ENCODE peak calls at places on chromosomes 16 and 17, in six cellular contexts. T is endodermal cell, A is trophoblast cell, E is DND-41, F is PC-3, I is neuronal stem cell. Q is an unnamed sample.

GRCh38 chr16:77402672-77403071 is 32.2 kb downstream of the ADAMTS18 start:
- DNase-seq in T (no peak), E (no peak), A (no peak), F (no peak), I (no peak), Q (no peak)

GRCh38 chr17:41048441-41048840 is 1.3 kb upstream of the KRTAP2-1 start:
- DNase-seq in F (peak; percentile 78), I (no peak), T (no peak), E (no peak), A (peak; percentile 84), Q (no peak)

GRCh38 chr16:54936979-54937672 is 6.5 kb downstream of the IRX5 start:
- DNase-seq in A (no peak), I (peak; percentile 83), E (no peak), T (peak; percentile 92), F (no peak), Q (no peak)

GRCh38 chr17:5772720-5773119 is 188.4 kb upstream of the NLRP1 start:
- DNase-seq in E (no peak), F (no peak), T (no peak), A (peak; percentile 87), I (no peak), Q (no peak)

GRCh38 chr17:56596741-56597494 is 3.4 kb downstream of the NOG start:
- DNase-seq in A (peak; percentile 54), F (no peak), T (peak; percentile 88), E (no peak), I (peak; percentile 53), Q (peak; percentile 40)

GRCh38 chr17:13393841-13394710 is 207.7 kb downstream of the HS3ST3A1 start:
- DNase-seq in E (no peak), T (no peak), F (peak; percentile 20), A (no peak), I (no peak), Q (no peak)

GRCh38 chr16:30786936-30787612 is at the start of gene ZNF629:
- DNase-seq in E (peak; percentile 39), I (peak; percentile 87), A (no peak), T (peak; percentile 89), F (peak; percentile 39), Q (peak; percentile 97)

GRCh38 chr16:87288753-87289362 is 28.3 kb downstream of the C16orf95 start:
- DNase-seq in T (no peak), A (no peak), F (no peak), I (no peak), E (no peak), Q (no peak)

GRCh38 chr17:48636177-48637018 is 10.2 kb upstream of the HOXB9 start:
- DNase-seq in I (peak; percentile 90), F (peak; percentile 84), T (peak; percentile 100), A (peak; percentile 77), E (peak; percentile 9), Q (peak; percentile 91)

GRCh38 chr16:25614836-25615235 is 76.9 kb upstream of the HS3ST4 start:
- DNase-seq in T (no peak), A (no peak), F (no peak), I (no peak), E (no peak), Q (no peak)

GRCh38 chr17:19457046-19457445 is 46.0 kb downstream of the RNF112 start:
- DNase-seq in F (no peak), I (no peak), T (peak; percentile 57), A (no peak), E (no peak), Q (no peak)

GRCh38 chr17:19453296-19453695 is 42.3 kb downstream of the RNF112 start:
- DNase-seq in I (no peak), F (no peak), E (no peak), T (peak; percentile 41), A (no peak), Q (no peak)

GRCh38 chr17:19456016-19456927 is 45.2 kb downstream of the RNF112 start:
- DNase-seq in E (no peak), T (peak; percentile 82), I (no peak), F (no peak), A (peak; percentile 61), Q (no peak)

GRCh38 chr17:19457830-19458271 is 46.8 kb downstream of the RNF112 start:
- DNase-seq in F (no peak), A (no peak), E (no peak), T (peak; percentile 92), I (no peak), Q (no peak)

DNA sequence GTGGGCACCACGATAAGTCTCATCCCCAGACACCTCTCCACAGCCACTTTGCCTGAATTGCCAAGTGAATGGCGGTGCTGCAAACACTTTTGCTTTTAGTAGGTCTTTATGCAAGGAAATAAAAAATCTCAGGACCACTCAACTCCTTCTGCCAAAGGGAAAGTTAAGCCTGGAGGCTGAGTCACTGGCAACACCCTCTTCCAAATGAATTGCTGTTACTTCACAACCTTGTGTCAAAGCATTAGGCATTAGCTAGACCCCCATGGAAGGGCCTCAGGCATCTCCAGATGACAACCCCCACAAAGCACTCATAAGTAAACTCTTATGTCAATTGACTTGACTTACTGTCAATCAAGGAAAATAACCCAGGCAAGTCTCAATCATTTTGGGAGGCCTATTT is 43.0 kb downstream of the RNF112 start:
- DNase-seq in T (no peak), A (no peak), I (no peak), F (no peak), E (no peak), Q (no peak)
- H3K9ac ChIP-seq in T (no peak overlapping the region), A (no peak overlapping the region), I (no peak overlapping the region), F (no peak overlapping the region), E (no peak overlapping the region), Q (no peak overlapping the region)

GRCh38 chr16:56625140-56625942 is at the start of gene MT1E:
- DNase-seq in E (no peak), F (no peak), T (peak; percentile 78), A (peak; percentile 57), I (no peak), Q (peak; percentile 76)

GRCh38 chr16:56629531-56629930 is 2.9 kb upstream of the MT1M start:
- DNase-seq in I (no peak), A (no peak), E (no peak), F (no peak), T (no peak), Q (peak; percentile 76)

GRCh38 chr16:56628486-56629035 is 3.0 kb downstream of the MT1E start:
- DNase-seq in T (no peak), I (no peak), A (no peak), E (no peak), F (no peak), Q (no peak)

GRCh38 chr16:56625943-56626654 is 518 bp downstream of the MT1E start:
- DNase-seq in A (no peak), F (no peak), I (no peak), T (peak; percentile 71), E (no peak), Q (no peak)

GRCh38 chr16:56626685-56627084 is 1.1 kb downstream of the MT1E start:
- DNase-seq in A (no peak), I (no peak), E (no peak), F (no peak), T (no peak), Q (no peak)
- H3K4me3 ChIP-seq in A (no peak overlapping the region), I (no peak overlapping the region), E (no peak overlapping the region), F (no peak overlapping the region), T (no peak overlapping the region), Q (peak overlapping the region; percentile 52)

GRCh38 chr17:7840875-7841274 is 6.9 kb downstream of the KDM6B start:
- DNase-seq in T (no peak), I (no peak), F (no peak), E (no peak), A (no peak), Q (no peak)
- H3K4me1 ChIP-seq in T (peaks cover 11% of the 10 kb centered on the region), I (peaks cover 49% of the 10 kb centered on the region), F (peaks cover 42% of the 10 kb centered on the region), E (peaks cover 82% of the 10 kb centered on the region), A (peaks cover 33% of the 10 kb centered on the region), Q (peaks cover 36% of the 10 kb centered on the region)

DNA sequence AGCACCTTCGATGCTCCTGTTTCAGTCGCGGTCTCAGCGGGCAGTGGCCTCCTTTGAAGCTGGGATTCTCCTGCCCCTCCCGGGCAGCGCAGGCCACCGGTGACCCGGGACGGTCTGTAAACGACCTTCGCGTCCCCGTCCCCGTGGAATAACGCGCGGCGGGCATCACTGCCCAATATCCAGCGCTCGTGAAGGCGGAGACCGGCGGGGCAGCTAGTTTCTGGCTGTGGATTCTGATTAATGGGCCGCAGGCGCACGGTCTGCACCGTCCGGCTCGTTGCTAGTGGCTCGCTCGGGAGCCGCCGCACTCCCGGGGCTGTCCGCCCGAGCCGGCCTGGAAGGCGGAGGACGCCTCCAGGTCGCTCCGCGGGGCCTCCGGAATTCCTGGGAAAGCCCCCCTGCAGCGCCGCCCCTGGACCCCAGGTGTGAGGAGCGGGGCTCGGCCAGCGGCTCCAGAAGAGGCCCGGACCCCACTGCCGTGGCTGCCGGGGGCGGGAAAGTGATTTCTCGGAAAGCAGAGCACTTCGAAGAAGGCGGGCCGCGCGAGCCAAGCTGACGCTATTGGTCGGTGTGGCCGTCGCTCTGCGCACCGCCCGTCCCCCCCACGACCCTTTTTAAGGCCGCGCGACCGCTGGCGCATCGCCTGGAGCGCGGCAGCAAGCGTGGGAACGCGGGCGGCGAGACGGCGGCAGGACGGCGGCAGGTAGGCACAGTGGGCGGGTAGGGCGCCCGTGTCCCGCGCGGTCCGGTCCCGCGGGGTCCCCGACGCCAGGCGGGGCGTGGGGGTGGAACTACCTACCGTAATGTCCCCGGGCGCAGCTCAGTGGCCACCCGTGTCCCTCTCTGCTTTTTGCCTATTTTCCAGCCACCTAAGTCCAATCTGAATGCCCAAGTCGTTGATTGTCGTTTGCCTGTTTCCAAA is at the start of gene IRF8:
- DNase-seq in F (no peak), I (peak; percentile 81), E (no peak), A (peak; percentile 64), T (peak; percentile 89), Q (peak; percentile 42)
- H3K9ac ChIP-seq in F (no peak within 1 kb of the TSS), I (peak within 1 kb of the TSS; percentile 74), E (no peak within 1 kb of the TSS), A (peak within 1 kb of the TSS; percentile 74), T (peak within 1 kb of the TSS; percentile 15), Q (no peak within 1 kb of the TSS)

DNA sequence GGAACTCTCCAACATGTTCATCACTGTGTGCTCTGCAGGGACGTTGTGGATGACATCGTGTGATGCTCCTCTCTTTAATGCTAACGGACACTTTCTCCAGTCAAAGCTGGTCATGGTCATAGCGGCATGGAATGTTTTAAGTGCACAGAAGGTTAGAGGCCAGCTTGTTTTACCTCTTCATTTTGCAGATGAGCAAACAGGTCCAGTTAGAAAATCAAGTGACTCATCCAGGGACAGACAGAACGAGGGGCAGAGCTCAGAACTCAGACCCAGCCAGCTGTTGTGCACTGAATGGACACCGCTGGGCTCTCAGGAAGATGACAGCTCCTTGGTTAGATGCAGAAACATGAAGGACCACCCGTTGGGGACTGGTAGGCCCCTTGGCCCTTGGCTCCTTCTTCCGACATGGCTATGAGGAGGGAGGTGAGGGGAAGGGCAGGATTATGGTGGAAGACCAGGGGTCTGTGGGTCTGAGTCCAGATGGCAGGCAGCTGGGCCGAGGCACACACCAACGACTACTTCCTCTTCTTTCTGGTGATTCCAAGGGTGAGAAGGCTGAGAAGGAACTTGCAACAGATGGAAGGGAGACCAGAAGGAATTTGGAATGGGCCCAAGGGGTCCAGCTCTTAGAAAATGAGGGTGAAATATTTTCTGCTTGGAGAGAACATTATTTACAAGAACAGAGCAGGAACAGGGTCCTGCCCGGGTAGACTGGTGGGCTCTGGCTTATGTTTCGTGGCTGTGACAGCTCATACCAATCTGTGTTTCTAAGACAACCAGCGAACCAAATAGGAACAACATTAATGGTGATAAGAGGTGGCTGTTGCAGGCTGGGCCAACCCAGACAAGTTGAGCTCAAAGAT is 36.8 kb downstream of the CCDC42 start:
- DNase-seq in I (no peak), F (peak; percentile 2), A (peak; percentile 72), T (peak; percentile 35), E (no peak), Q (peak; percentile 44)
- H3K4me3 ChIP-seq in I (no peak overlapping the region), F (no peak overlapping the region), A (no peak overlapping the region), T (no peak overlapping the region), E (no peak overlapping the region), Q (no peak overlapping the region)

DNA sequence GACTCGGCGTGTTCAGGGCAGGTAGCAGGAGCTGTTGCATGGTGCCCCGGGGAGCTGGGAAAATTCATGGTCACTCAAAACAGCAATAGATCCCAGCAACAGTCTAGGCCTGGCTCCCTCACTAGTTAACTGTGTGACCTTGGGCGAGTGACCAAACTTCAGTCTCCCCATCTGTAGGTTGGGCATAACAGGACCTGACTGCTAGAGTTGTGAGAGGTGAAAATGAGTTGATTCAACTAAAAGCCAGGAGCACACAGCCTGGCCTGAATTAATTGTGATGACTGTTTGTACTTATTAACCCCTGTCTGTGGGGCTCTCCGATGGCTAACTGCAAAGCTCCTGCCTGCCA is 306.9 kb downstream of the SOX9 start:
- DNase-seq in F (no peak), I (no peak), A (no peak), T (no peak), E (no peak), Q (no peak)
- H3K4me1 ChIP-seq in F (peaks cover 20% of the 10 kb centered on the region), I (no peaks in the 10 kb centered on the region), A (peaks cover 12% of the 10 kb centered on the region), T (no peaks in the 10 kb centered on the region), E (no peaks in the 10 kb centered on the region), Q (peaks cover 39% of the 10 kb centered on the region)

Q was measured in SK-N-SH.